ENCODE peak calls at places on chromosomes 12 and 14, in ten cellular contexts. O, Y, W, I, G, A, B, L, E and F are unnamed samples.

GRCh38 chr12:103810108-103810507 is 30.9 kb downstream of the NT5DC3 start:
- DNase-seq in O (no peak), Y (no peak), W (no peak), I (no peak), G (no peak), A (no peak), B (no peak), L (no peak), E (no peak), F (no peak)

GRCh38 chr14:33676135-33676566 is 274.7 kb downstream of the EGLN3 start:
- DNase-seq in O (peak), Y (peak), W (peak), I (peak), G (no peak), A (peak), B (peak), L (no peak), E (peak), F (peak)

GRCh38 chr12:98440165-98440581 is 75.2 kb upstream of the TMPO start:
- DNase-seq in O (peak), Y (peak), W (no peak), I (peak), G (no peak), A (peak), B (peak), L (peak), E (peak), F (peak)

GRCh38 chr12:101697930-101698781 is 716 bp downstream of the CHPT1 start:
- DNase-seq in O (peak), Y (peak), W (peak), I (peak), G (peak), A (peak), B (peak), L (no peak), E (peak), F (peak)

GRCh38 chr12:71846322-71846940 is 6.9 kb downstream of the TBC1D15 start:
- DNase-seq in O (no peak), Y (peak), W (peak), I (peak), G (peak), A (no peak), B (peak), L (peak), E (no peak), F (peak)

GRCh38 chr12:65276923-65277322 is 1.6 kb upstream of the MSRB3 start:
- DNase-seq in O (no peak), Y (no peak), W (no peak), I (no peak), G (no peak), A (no peak), B (no peak), L (no peak), E (no peak), F (no peak)

GRCh38 chr14:48616941-48617340 is 941.5 kb upstream of the MDGA2 start:
- DNase-seq in O (no peak), Y (no peak), W (no peak), I (no peak), G (no peak), A (no peak), B (no peak), L (no peak), E (no peak), F (no peak)

GRCh38 chr14:75803768-75804167 is 142.7 kb downstream of the TTLL5 start:
- DNase-seq in O (no peak), Y (no peak), W (no peak), I (no peak), G (no peak), A (no peak), B (no peak), L (no peak), E (no peak), F (no peak)

GRCh38 chr12:60465060-60465459 is 869.2 kb downstream of the SLC16A7 start:
- DNase-seq in O (no peak), Y (no peak), W (no peak), I (no peak), G (no peak), A (no peak), B (no peak), L (no peak), E (no peak), F (no peak)

GRCh38 chr14:39827901-39828655 is 395.8 kb upstream of the FBXO33 start:
- DNase-seq in O (no peak), Y (no peak), W (peak), I (no peak), G (no peak), A (no peak), B (no peak), L (no peak), E (no peak), F (no peak)

GRCh38 chr12:76032043-76032981 is 736 bp upstream of the PHLDA1 start:
- DNase-seq in O (peak), Y (peak), W (peak), I (peak), G (peak), A (peak), B (peak), L (peak), E (peak), F (peak)

GRCh38 chr14:99354166-99354875 is 82.3 kb upstream of the BCL11B start:
- DNase-seq in O (no peak), Y (no peak), W (no peak), I (no peak), G (no peak), A (no peak), B (no peak), L (no peak), E (no peak), F (no peak)

GRCh38 chr12:96289067-96289466 is 94.9 kb downstream of the ELK3 start:
- DNase-seq in O (no peak), Y (no peak), W (no peak), I (no peak), G (no peak), A (no peak), B (no peak), L (no peak), E (no peak), F (no peak)

GRCh38 chr12:27733052-27733656 is 22.5 kb downstream of the MRPS35 start:
- DNase-seq in O (peak), Y (peak), W (peak), I (peak), G (peak), A (peak), B (peak), L (peak), E (no peak), F (peak)

GRCh38 chr14:101175731-101176534 is 272.4 kb upstream of the RTL1 start:
- DNase-seq in O (no peak), Y (no peak), W (no peak), I (no peak), G (no peak), A (no peak), B (no peak), L (no peak), E (no peak), F (no peak)

GRCh38 chr14:95070748-95071435 is 86.4 kb downstream of the DICER1 start:
- DNase-seq in O (no peak), Y (no peak), W (no peak), I (no peak), G (no peak), A (no peak), B (no peak), L (no peak), E (no peak), F (no peak)

GRCh38 chr14:50303744-50304471 is 8.1 kb downstream of the L2HGDH start:
- DNase-seq in O (peak), Y (no peak), W (no peak), I (no peak), G (no peak), A (no peak), B (peak), L (no peak), E (no peak), F (no peak)

GRCh38 chr14:23125933-23126524 is 7.0 kb upstream of the CEBPE start:
- DNase-seq in O (no peak), Y (no peak), W (no peak), I (no peak), G (no peak), A (no peak), B (no peak), L (no peak), E (no peak), F (no peak)

GRCh38 chr12:52186135-52186840 is 5.5 kb downstream of the KRT80 start:
- DNase-seq in O (no peak), Y (peak), W (no peak), I (no peak), G (no peak), A (no peak), B (peak), L (peak), E (no peak), F (peak)

GRCh38 chr14:30242742-30243141 is 315.1 kb upstream of the PRKD1 start:
- DNase-seq in O (no peak), Y (peak), W (no peak), I (no peak), G (no peak), A (no peak), B (no peak), L (no peak), E (no peak), F (peak)

GRCh38 chr14:23104591-23105347 is at the start of gene CIROP:
- DNase-seq in O (no peak), Y (no peak), W (no peak), I (no peak), G (no peak), A (no peak), B (no peak), L (no peak), E (no peak), F (no peak)

GRCh38 chr12:96176575-96176974 is 17.6 kb upstream of the ELK3 start:
- DNase-seq in O (no peak), Y (no peak), W (no peak), I (no peak), G (no peak), A (no peak), B (no peak), L (no peak), E (no peak), F (no peak)

GRCh38 chr14:103846569-103847438 is 571 bp downstream of the PPP1R13B start:
- DNase-seq in O (peak), Y (peak), W (peak), I (no peak), G (peak), A (no peak), B (no peak), L (no peak), E (peak), F (peak)

GRCh38 chr12:76346798-76347420 is 1.3 kb downstream of the BBS10 start:
- DNase-seq in O (no peak), Y (peak), W (peak), I (peak), G (peak), A (peak), B (peak), L (peak), E (no peak), F (peak)

GRCh38 chr14:74979442-74980397 is 23.0 kb upstream of the EIF2B2 start:
- DNase-seq in O (no peak), Y (peak), W (no peak), I (no peak), G (no peak), A (no peak), B (peak), L (peak), E (no peak), F (no peak)

GRCh38 chr12:52415870-52416750 is 10.0 kb upstream of the KRT82 start:
- DNase-seq in O (peak), Y (no peak), W (no peak), I (peak), G (no peak), A (peak), B (peak), L (peak), E (no peak), F (no peak)

GRCh38 chr14:23863836-23864235 is 89.7 kb upstream of the DHRS4 start:
- DNase-seq in O (no peak), Y (no peak), W (no peak), I (no peak), G (no peak), A (no peak), B (no peak), L (no peak), E (no peak), F (no peak)

GRCh38 chr14:105898482-105899010 is 372.2 kb downstream of the TMEM121 start:
- DNase-seq in O (no peak), Y (no peak), W (no peak), I (no peak), G (no peak), A (no peak), B (no peak), L (no peak), E (no peak), F (no peak)

GRCh38 chr12:57248934-57249742 is 1.8 kb downstream of the STAC3 start:
- DNase-seq in O (no peak), Y (no peak), W (no peak), I (no peak), G (no peak), A (no peak), B (no peak), L (no peak), E (no peak), F (no peak)

GRCh38 chr14:76770521-76771431 is 9.5 kb downstream of the VASH1 start:
- DNase-seq in O (no peak), Y (no peak), W (no peak), I (no peak), G (no peak), A (peak), B (no peak), L (no peak), E (no peak), F (no peak)

GRCh38 chr14:72196237-72196636 is 264.0 kb downstream of the RGS6 start:
- DNase-seq in O (no peak), Y (no peak), W (no peak), I (no peak), G (no peak), A (no peak), B (no peak), L (no peak), E (no peak), F (no peak)

GRCh38 chr12:123050913-123051312 is 70.4 kb downstream of the ARL6IP4 start:
- DNase-seq in O (no peak), Y (no peak), W (no peak), I (no peak), G (no peak), A (no peak), B (no peak), L (no peak), E (no peak), F (no peak)

GRCh38 chr12:47758834-47759690 is at the start of gene RAPGEF3:
- DNase-seq in O (peak), Y (peak), W (peak), I (peak), G (peak), A (peak), B (peak), L (peak), E (peak), F (peak)

GRCh38 chr14:92686763-92687427 is 61.5 kb downstream of the LGMN start:
- DNase-seq in O (peak), Y (peak), W (peak), I (peak), G (peak), A (peak), B (peak), L (peak), E (peak), F (peak)

GRCh38 chr14:103207404-103208072 is 84.3 kb downstream of the TNFAIP2 start:
- DNase-seq in O (peak), Y (no peak), W (no peak), I (no peak), G (no peak), A (no peak), B (peak), L (no peak), E (peak), F (peak)

GRCh38 chr12:100391856-100392255 is 35.0 kb downstream of the SLC17A8 start:
- DNase-seq in O (peak), Y (no peak), W (no peak), I (peak), G (no peak), A (peak), B (no peak), L (no peak), E (no peak), F (peak)
- TF ChIP-seq CTCF in O (no peak), Y (no peak), W (no peak), I (peak), G (peak), A (no peak), B (peak), L (peak), E (no peak), F (peak)

GRCh38 chr12:80017261-80017870 is 82.0 kb upstream of the OTOGL start:
- DNase-seq in O (no peak), Y (no peak), W (no peak), I (no peak), G (no peak), A (no peak), B (no peak), L (no peak), E (no peak), F (no peak)
- TF ChIP-seq CTCF in O (no peak), Y (no peak), W (no peak), I (no peak), G (no peak), A (no peak), B (no peak), L (no peak), E (no peak), F (no peak)

GRCh38 chr12:105417732-105418131 is 87.2 kb downstream of the C12orf75 start:
- DNase-seq in O (no peak), Y (no peak), W (no peak), I (no peak), G (no peak), A (no peak), B (no peak), L (no peak), E (no peak), F (no peak)
- TF ChIP-seq CTCF in O (no peak), Y (no peak), W (no peak), I (no peak), G (no peak), A (no peak), B (no peak), L (peak), E (no peak), F (no peak)

GRCh38 chr14:88168498-88169165 is 154.4 kb downstream of the KCNK10 start:
- DNase-seq in O (peak), Y (peak), W (peak), I (peak), G (peak), A (peak), B (peak), L (peak), E (peak), F (peak)
- TF ChIP-seq CTCF in O (peak), Y (peak), W (peak), I (peak), G (peak), A (peak), B (peak), L (peak), E (peak), F (peak)